ENCODE peak calls at places on chromosomes 16 and 17, in ten cellular contexts. S is transverse colon, U is esophagus muscularis mucosa, H is GM23338, M is sigmoid colon, C is breast epithelium, Y is HCT116, R is HepG2, D is Panc1, V is GM12878. Z is an unnamed sample.

GRCh38 chr17:67980456-67980855 is 15.8 kb downstream of the C17orf58 start:
- DNase-seq in D (no peak), R (no peak), C (no peak), M (no peak), S (no peak), H (no peak), Y (no peak), U (no peak), V (no peak), Z (no peak)

GRCh38 chr17:19546289-19547065 is 12.8 kb downstream of the SLC47A1 start:
- DNase-seq in S (peak), D (no peak), R (no peak), U (no peak), H (peak), M (peak), V (no peak), C (no peak), Y (no peak), Z (no peak)

GRCh38 chr16:59848314-59848713 is 1114.2 kb upstream of the GOT2 start:
- DNase-seq in C (no peak), S (no peak), M (no peak), U (no peak), D (no peak), Y (no peak), V (no peak), H (no peak), R (no peak), Z (no peak)

GRCh38 chr17:42548070-42548837 is 4.5 kb upstream of the HSD17B1 start:
- DNase-seq in U (no peak), D (no peak), S (peak), R (no peak), M (no peak), Y (no peak), C (peak), V (no peak), H (peak), Z (peak)

GRCh38 chr16:83046664-83047063 is 419.9 kb downstream of the CDH13 start:
- DNase-seq in D (no peak), U (no peak), R (no peak), C (no peak), Y (no peak), S (no peak), H (no peak), V (no peak), M (no peak), Z (no peak)

GRCh38 chr17:11807606-11808005 is 189.7 kb downstream of the ZNF18 start:
- DNase-seq in V (no peak), C (no peak), R (no peak), M (no peak), H (no peak), D (no peak), U (peak), Y (no peak), S (no peak), Z (no peak)

GRCh38 chr17:6365187-6365943 is 69.6 kb downstream of the AIPL1 start:
- DNase-seq in S (no peak), Y (no peak), M (no peak), H (no peak), C (no peak), D (peak), R (no peak), U (peak), V (no peak), Z (no peak)

GRCh38 chr16:7270006-7270405 is 62.6 kb upstream of the RBFOX1 start:
- DNase-seq in H (no peak), S (no peak), R (no peak), V (no peak), U (peak), Y (no peak), M (no peak), C (no peak), D (no peak), Z (no peak)

GRCh38 chr17:4480929-4481898 is 17.5 kb upstream of the SPNS2 start:
- DNase-seq in R (no peak), M (no peak), U (no peak), V (no peak), H (no peak), C (no peak), D (no peak), S (peak), Y (no peak), Z (no peak)

GRCh38 chr17:41527076-41528023 is 758 bp downstream of the KRT19 start:
- DNase-seq in C (no peak), U (no peak), V (no peak), Y (no peak), H (peak), R (no peak), S (peak), M (no peak), D (no peak), Z (no peak)

GRCh38 chr17:77356109-77356689 is 215.4 kb downstream of the SEC14L1 start:
- DNase-seq in R (no peak), D (no peak), S (no peak), V (no peak), Y (peak), H (no peak), U (peak), M (peak), C (no peak), Z (no peak)

GRCh38 chr17:42053701-42054100 is 3.3 kb upstream of the C17orf113 start:
- DNase-seq in Y (no peak), V (no peak), D (no peak), C (no peak), M (no peak), H (no peak), U (no peak), S (no peak), R (no peak), Z (no peak)

DNA sequence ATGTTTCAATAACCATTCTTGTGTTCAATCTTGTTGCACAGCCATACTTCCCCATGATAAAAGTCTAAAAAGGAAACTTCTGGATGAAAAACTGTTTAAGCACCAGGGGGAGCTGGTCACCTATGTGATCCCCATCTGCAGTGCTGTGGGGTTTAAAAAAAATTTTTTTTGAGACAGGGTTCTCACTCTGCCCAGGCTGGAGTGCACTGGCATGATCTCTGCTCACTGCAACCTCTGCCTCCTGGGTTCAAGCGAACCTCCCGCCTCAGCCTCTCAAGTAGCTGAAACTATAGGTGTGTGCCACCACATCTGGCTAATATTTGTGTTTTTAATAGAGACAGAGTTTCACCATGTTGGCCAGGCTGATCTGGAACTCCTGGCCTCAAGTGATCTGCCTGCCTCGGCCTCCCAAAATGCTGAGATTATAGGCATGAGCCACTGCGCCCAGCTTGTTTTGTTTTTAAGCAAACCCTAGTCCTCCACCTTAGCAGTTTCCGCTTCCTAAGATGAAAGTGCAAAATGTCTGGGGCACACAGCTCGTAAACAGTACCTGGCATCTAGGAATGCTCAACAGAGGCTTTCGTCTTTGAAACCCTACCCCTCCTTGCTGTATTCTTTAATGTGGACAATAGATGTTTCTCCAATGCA is 25.4 kb downstream of the DNAJA2 start:
- DNase-seq in S (no peak), Y (peak), M (no peak), H (peak), U (no peak), V (peak), D (no peak), C (no peak), R (peak), Z (no peak)
- TF ChIP-seq CTCF in S (peak), Y (peak), M (peak), H (peak), U (peak), V (peak), D (peak), C (no peak), R (peak), Z (no peak)

GRCh38 chr16:75236736-75237397 is 14.6 kb downstream of the BCAR1 start:
- DNase-seq in U (no peak), D (no peak), M (no peak), H (no peak), Y (no peak), S (no peak), V (no peak), R (no peak), C (no peak), Z (no peak)

GRCh38 chr16:75236232-75236631 is 15.2 kb downstream of the BCAR1 start:
- DNase-seq in S (no peak), D (no peak), H (no peak), V (no peak), Y (no peak), C (no peak), M (no peak), U (no peak), R (no peak), Z (no peak)

GRCh38 chr16:75237398-75238131 is 13.9 kb downstream of the BCAR1 start:
- DNase-seq in M (peak), Y (no peak), V (no peak), D (no peak), S (no peak), H (no peak), U (no peak), R (no peak), C (no peak), Z (no peak)

GRCh38 chr16:75234856-75235696 is 16.3 kb downstream of the CTRB1 start:
- DNase-seq in D (no peak), M (peak), S (no peak), R (no peak), C (no peak), Y (no peak), U (no peak), H (no peak), V (no peak), Z (no peak)

DNA sequence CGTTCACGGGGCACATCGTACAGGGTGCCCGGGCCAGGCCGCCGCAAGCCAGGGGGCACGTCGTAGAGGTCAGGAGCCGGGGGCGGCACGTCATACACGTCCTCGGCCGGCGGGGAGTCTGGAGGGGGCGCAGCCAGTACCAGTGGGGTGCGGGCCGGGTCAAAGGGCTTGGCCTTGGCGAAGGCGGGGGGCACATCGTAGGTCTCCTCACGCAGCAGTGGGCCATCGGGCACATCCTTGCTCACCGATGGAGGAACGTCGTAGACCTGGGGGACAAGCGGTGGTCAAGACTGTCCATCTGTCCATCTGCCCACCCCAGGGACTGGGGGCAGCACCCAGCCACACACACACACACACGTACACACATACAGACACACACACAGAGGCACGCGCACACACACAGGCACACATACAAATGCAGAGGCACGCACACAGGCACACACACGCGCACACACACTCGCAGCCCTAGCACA is 15.7 kb downstream of the BCAR1 start:
- DNase-seq in V (no peak), D (no peak), Y (no peak), S (no peak), H (no peak), M (peak), U (no peak), C (no peak), R (no peak), Z (no peak)
- TF ChIP-seq POLR2AphosphoS5 in V (no peak), D (no peak), Y (no peak), S (no peak), H (no peak), M (no peak), U (no peak), C (no peak), R (no peak), Z (no peak)

GRCh38 chr16:88064011-88064888 is 113.0 kb downstream of the BANP start:
- DNase-seq in D (no peak), H (no peak), C (no peak), M (no peak), U (no peak), Y (no peak), S (no peak), R (no peak), V (no peak), Z (no peak)
- H3K27ac ChIP-seq in D (no peak), H (no peak), C (no peak), M (no peak), U (no peak), Y (no peak), S (no peak), R (no peak), V (no peak), Z (no peak)

DNA sequence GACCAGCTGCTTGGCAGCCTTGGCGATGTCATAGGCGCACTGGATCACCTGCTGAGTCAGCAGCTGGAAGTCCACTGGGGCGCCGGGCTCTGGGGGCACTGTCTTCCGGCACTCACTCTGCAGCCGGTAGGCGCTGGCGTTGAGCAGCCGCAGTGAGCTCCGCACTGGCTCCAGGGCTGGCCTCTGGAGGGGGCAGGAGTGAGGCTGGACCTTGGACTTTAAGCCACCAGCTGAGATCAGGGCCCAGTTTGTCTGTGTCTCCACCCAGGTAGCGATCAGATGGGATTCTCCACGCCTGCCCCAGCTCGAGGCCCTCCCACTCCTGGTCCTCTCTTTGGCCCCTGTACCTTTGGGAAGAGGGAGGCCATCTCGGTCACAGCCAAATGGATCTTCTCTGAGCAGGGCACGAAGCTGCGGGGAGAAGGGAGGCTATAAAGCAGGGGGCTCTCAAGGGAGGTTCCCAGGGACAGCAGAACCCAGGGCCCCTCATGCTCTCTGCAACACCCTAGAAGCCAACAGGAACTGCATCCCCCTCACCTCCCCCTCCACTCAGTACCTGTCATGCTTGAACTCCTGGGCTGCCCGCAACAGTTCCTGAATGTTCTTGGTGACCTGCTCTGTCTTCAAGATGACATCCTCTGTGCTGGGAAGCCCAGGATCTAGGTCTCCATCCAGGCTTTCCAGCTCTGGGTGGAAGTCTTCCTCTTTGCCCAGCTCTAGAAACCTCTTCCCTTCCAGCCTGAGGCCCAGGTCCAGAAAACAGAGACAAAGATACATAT is 6.4 kb downstream of the TP53I13 start:
- DNase-seq in R (peak), Y (no peak), S (peak), D (no peak), H (no peak), U (no peak), M (peak), C (no peak), V (no peak), Z (no peak)
- TF ChIP-seq CTCF in R (peak), Y (no peak), S (peak), D (no peak), H (no peak), U (no peak), M (no peak), C (no peak), V (no peak), Z (no peak)

GRCh38 chr16:85612801-85613608 is at the start of gene GSE1:
- DNase-seq in U (peak), H (peak), C (peak), V (peak), M (peak), Y (peak), D (no peak), R (peak), S (peak), Z (peak)

GRCh38 chr16:85611455-85612190 is 1.5 kb upstream of the GSE1 start:
- DNase-seq in V (no peak), D (no peak), H (peak), M (peak), R (peak), C (peak), U (no peak), Y (peak), S (peak), Z (peak)

GRCh38 chr16:85613609-85614337 is 651 bp downstream of the GSE1 start:
- DNase-seq in V (no peak), H (peak), S (peak), U (no peak), R (peak), D (no peak), Y (no peak), M (peak), C (peak), Z (peak)

GRCh38 chr16:85611205-85611454 is 2.0 kb upstream of the GSE1 start:
- DNase-seq in V (no peak), D (no peak), M (no peak), U (no peak), S (no peak), C (no peak), Y (no peak), R (no peak), H (no peak), Z (no peak)

GRCh38 chr16:85612191-85612800 is 826 bp upstream of the GSE1 start:
- DNase-seq in D (no peak), S (peak), R (peak), U (no peak), Y (peak), M (peak), C (peak), H (no peak), V (no peak), Z (peak)
- TF ChIP-seq POLR2AphosphoS5 in D (peak), S (no peak), R (peak), U (no peak), Y (peak), M (no peak), C (no peak), H (no peak), V (no peak), Z (no peak)

GRCh38 chr17:29583324-29584248 is 5.9 kb downstream of the GIT1 start:
- DNase-seq in D (no peak), Y (no peak), V (no peak), R (no peak), U (no peak), S (no peak), C (no peak), M (no peak), H (no peak), Z (no peak)
- H3K27ac ChIP-seq in D (no peak), Y (no peak), V (no peak), R (no peak), U (peak), S (no peak), C (peak), M (peak), H (no peak), Z (no peak)

DNA sequence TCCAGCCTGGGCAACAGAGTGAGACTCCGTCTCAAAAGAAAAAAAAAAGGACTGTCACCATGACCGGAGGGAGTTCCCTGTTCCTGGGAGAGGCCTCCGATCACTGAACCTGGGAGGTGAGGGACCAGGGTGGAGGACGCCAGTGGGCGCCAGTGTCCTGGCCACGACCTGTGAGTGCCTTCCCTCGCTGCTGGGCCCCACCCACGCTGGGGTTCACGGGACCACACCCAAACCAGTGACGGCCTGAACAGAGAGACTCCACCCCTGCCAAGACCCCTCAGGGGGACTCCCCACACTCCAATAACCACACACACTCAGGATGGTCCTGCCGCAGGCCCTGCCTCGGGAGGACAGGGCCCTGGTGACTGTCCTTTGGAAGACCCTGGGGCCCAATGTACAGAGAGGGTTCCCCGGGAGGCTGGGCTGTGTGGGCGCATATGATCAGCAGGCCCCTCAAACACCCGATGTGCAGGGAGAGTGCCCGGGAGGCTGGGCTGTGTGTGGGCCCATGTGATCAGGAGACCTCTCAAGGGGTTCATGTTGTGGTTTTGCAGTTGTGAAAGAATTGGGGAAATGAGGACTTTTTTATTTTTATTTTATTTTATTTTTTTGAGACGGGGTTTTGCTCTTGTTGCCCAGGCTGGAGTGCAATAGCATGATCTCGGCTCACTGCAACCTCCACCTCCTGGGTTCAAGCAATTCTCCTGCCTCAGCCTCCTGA is 26.6 kb downstream of the TPSD1 start:
- DNase-seq in M (no peak), D (no peak), U (no peak), R (no peak), Y (no peak), S (no peak), V (no peak), C (no peak), H (no peak), Z (no peak)
- TF ChIP-seq CTCF in M (no peak), D (no peak), U (no peak), R (peak), Y (no peak), S (no peak), V (no peak), C (no peak), H (peak), Z (no peak)